ENCODE peak calls at places on chromosomes 5 and 9, in five cellular contexts. Z is H1, S is HepG2, W is K562, E is GM12878. P is an unnamed sample.

GRCh38 chr5:137481596-137481995 is 17.5 kb downstream of the SPOCK1 start:
- DNase-seq in Z (no peak), S (no peak), W (no peak), E (no peak), P (no peak)

GRCh38 chr9:13941686-13942085 is 372.3 kb downstream of the NFIB start:
- DNase-seq in Z (no peak), S (no peak), W (no peak), E (no peak), P (no peak)

GRCh38 chr5:34511915-34512314 is 144.2 kb upstream of the RAI14 start:
- DNase-seq in Z (no peak), S (no peak), W (no peak), E (no peak), P (no peak)

GRCh38 chr5:42268630-42269029 is 154.6 kb upstream of the GHR start:
- DNase-seq in Z (no peak), S (no peak), W (no peak), E (no peak), P (no peak)

GRCh38 chr5:159034083-159034824 is 65.5 kb downstream of the EBF1 start:
- DNase-seq in Z (no peak), S (no peak), W (no peak), E (no peak), P (no peak)

GRCh38 chr9:76618762-76619161 is 145.5 kb upstream of the PCA3 start:
- DNase-seq in Z (no peak), S (no peak), W (no peak), E (no peak), P (no peak)

GRCh38 chr9:136848393-136849037 is 694 bp upstream of the PHPT1 start:
- DNase-seq in Z (no peak), S (peak; percentile 34), W (peak; percentile 84), E (no peak), P (no peak)

GRCh38 chr5:127957183-127957582 is 126.4 kb upstream of the SLC12A2 start:
- DNase-seq in Z (no peak), S (peak; percentile 10), W (no peak), E (no peak), P (no peak)

GRCh38 chr9:29861803-29862202 is 2288.5 kb upstream of the C9orf72 start:
- DNase-seq in Z (no peak), S (no peak), W (no peak), E (no peak), P (no peak)

GRCh38 chr9:87395804-87396458 is 101.7 kb upstream of the DAPK1 start:
- DNase-seq in Z (no peak), S (peak; percentile 91), W (no peak), E (no peak), P (no peak)

GRCh38 chr5:40551706-40552557 is 127.8 kb upstream of the PTGER4 start:
- DNase-seq in Z (peak; percentile 7), S (peak; percentile 15), W (no peak), E (no peak), P (no peak)

GRCh38 chr9:134403682-134404301 is 77.5 kb downstream of the RXRA start:
- DNase-seq in Z (no peak), S (no peak), W (peak; percentile 48), E (no peak), P (no peak)

GRCh38 chr9:37784291-37784639 is 599 bp downstream of the EXOSC3 start:
- DNase-seq in Z (no peak), S (no peak), W (no peak), E (no peak), P (no peak)

GRCh38 chr9:138059196-138059595 is 181.6 kb downstream of the CACNA1B start:
- DNase-seq in Z (no peak), S (no peak), W (no peak), E (no peak), P (no peak)

GRCh38 chr5:122152266-122152900 is 23.0 kb downstream of the ZNF474 start:
- DNase-seq in Z (no peak), S (no peak), W (no peak), E (no peak), P (no peak)

GRCh38 chr5:118486647-118487046 is 501.7 kb downstream of the DTWD2 start:
- DNase-seq in Z (no peak), S (no peak), W (no peak), E (no peak), P (no peak)

GRCh38 chr9:108724669-108725068 is 131.1 kb downstream of the ACTL7B start:
- DNase-seq in Z (no peak), S (no peak), W (no peak), E (no peak), P (no peak)

GRCh38 chr5:90227688-90228087 is 181.9 kb downstream of the CETN3 start:
- DNase-seq in Z (no peak), S (no peak), W (no peak), E (no peak), P (no peak)

GRCh38 chr9:6215562-6215961 is at the start of gene IL33:
- DNase-seq in Z (no peak), S (no peak), W (no peak), E (no peak), P (no peak)

GRCh38 chr5:11609570-11610322 is 294.5 kb downstream of the CTNND2 start:
- DNase-seq in Z (no peak), S (no peak), W (no peak), E (no peak), P (no peak)

GRCh38 chr9:122122903-122123632 is 30.0 kb upstream of the TTLL11 start:
- DNase-seq in Z (no peak), S (peak; percentile 41), W (peak; percentile 84), E (no peak), P (peak; percentile 59)

GRCh38 chr5:103272377-103272776 is 13.8 kb downstream of the MACIR start:
- DNase-seq in Z (no peak), S (no peak), W (no peak), E (no peak), P (no peak)

GRCh38 chr5:101678494-101679193 is 617.4 kb downstream of the SLCO4C1 start:
- DNase-seq in Z (peak; percentile 47), S (peak; percentile 52), W (peak; percentile 18), E (peak; percentile 7), P (peak; percentile 59)

GRCh38 chr9:69171049-69171448 is 3.0 kb upstream of the TJP2 start:
- DNase-seq in Z (no peak), S (no peak), W (peak; percentile 71), E (no peak), P (no peak)

GRCh38 chr5:164296603-164297080 is 791.2 kb downstream of the MAT2B start:
- DNase-seq in Z (peak; percentile 57), S (no peak), W (peak; percentile 8), E (no peak), P (no peak)

GRCh38 chr5:167652690-167653089 is 638.8 kb upstream of the WWC1 start:
- DNase-seq in Z (no peak), S (no peak), W (no peak), E (no peak), P (no peak)

GRCh38 chr9:75149841-75150241 is 61.5 kb downstream of the OSTF1 start:
- DNase-seq in Z (no peak), S (no peak), W (no peak), E (no peak), P (no peak)

GRCh38 chr9:98502976-98503325 is 205.8 kb downstream of the GABBR2 start:
- DNase-seq in Z (no peak), S (no peak), W (no peak), E (no peak), P (no peak)

GRCh38 chr9:137365552-137366444 is 57.2 kb downstream of the EXD3 start:
- DNase-seq in Z (no peak), S (no peak), W (no peak), E (no peak), P (no peak)

GRCh38 chr9:72834994-72835393 is 117.9 kb downstream of the ALDH1A1 start:
- DNase-seq in Z (no peak), S (peak; percentile 82), W (no peak), E (no peak), P (no peak)

GRCh38 chr5:72141440-72142271 is 34.4 kb downstream of the MAP1B start:
- DNase-seq in Z (no peak), S (no peak), W (no peak), E (no peak), P (no peak)
- TF ChIP-seq ZNF274 in Z (no peak), S (no peak), W (no peak), E (no peak), P (no peak)

DNA sequence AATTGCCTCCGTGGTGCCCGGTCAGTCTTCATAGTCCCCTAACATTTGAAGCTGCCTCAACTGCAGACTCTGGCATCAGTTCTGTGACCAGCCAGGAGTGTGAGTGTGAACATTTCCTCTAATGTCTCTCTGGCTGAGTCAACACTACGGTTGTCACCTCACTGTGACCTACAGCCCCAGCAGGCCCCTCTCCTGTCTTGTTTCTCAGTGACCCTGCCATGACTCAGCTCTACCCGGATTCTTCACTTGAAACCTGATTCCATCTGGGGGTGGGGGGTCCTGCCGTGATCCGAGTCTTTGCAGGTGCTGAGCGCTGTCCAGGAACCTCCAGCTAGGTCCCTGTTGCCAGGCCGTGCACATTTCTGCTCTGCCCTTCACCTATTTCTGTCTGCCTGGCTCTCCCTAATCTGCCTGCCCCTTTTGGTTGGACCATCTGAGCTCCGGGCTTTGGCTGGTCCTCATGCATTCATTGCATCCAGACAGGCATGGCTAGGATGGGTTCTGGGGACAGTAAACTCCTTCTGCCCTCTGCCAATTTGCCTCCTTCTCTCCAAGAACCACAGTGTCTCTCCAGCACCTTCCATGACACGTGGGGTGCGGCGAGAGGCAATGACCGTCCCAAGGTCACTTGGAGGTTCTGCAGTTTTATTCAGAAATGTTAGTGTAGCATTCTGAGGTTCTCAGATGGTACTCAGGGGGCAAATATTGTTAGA is 24.2 kb downstream of the STC2 start:
- DNase-seq in Z (no peak), S (peak; percentile 83), W (peak; percentile 81), E (no peak), P (no peak)
- TF ChIP-seq MAX in Z (peak; percentile 21), S (peak; percentile 49), W (no peak), E (no peak), P (peak; percentile 48)

GRCh38 chr5:150763023-150763793 is 4.4 kb upstream of the DCTN4 start:
- DNase-seq in Z (no peak), S (peak; percentile 80), W (peak; percentile 83), E (no peak), P (no peak)
- TF ChIP-seq RAD21 in Z (no peak), S (no peak), W (peak; percentile 77), E (peak; percentile 5), P (peak; percentile 34)

GRCh38 chr9:89458768-89459496 is 39.0 kb downstream of the SEMA4D start:
- DNase-seq in Z (no peak), S (no peak), W (no peak), E (no peak), P (no peak)
- TF ChIP-seq ZNF274 in Z (no peak), S (no peak), W (no peak), E (no peak), P (no peak)

GRCh38 chr9:124322618-124323432 is 65.1 kb downstream of the NEK6 start:
- DNase-seq in Z (no peak), S (no peak), W (peak; percentile 48), E (no peak), P (no peak)
- TF ChIP-seq MAX in Z (no peak), S (no peak), W (peak; percentile 19), E (no peak), P (no peak)

P was measured in HCT116.